ENCODE peak calls at places on chromosomes 13 and 19, in seven cellular contexts. F is T follicular helper cell; J is pulmonary artery endothelial cell; H is mucosa of gallbladder; M is stimulated activated CD4-positive, alpha-beta T cell treated with anti-CD3 and anti-CD28 coated beads, Interleukin-1b, Interleukin-23, amount 100 ng/mL, for 48 hours; C is endothelial cell of umbilical vein; B is stimulated activated naive CD4-positive, alpha-beta T cell. I is an unnamed sample.
A peak's percentile ranks its signal among the peaks of the same experiment; 100 is the strongest.

GRCh38 chr19:3661284-3662238 is 35.0 kb upstream of the CACTIN start:
- DNase-seq in C (no peak), B (no peak), F (no peak), J (no peak), H (no peak), M (no peak), I (no peak)

GRCh38 chr13:99740261-99740979 is 231.1 kb downstream of the ZIC5 start:
- DNase-seq in H (no peak), F (no peak), C (no peak), M (no peak), J (no peak), B (no peak), I (no peak)

GRCh38 chr13:23670793-23671192 is 100.6 kb downstream of the TNFRSF19 start:
- DNase-seq in M (no peak), H (no peak), B (no peak), C (no peak), F (no peak), J (no peak), I (no peak)

GRCh38 chr13:109275848-109276247 is 510.5 kb downstream of the IRS2 start:
- DNase-seq in M (no peak), F (no peak), H (peak; percentile 40), J (no peak), C (no peak), B (no peak), I (peak; percentile 73)

GRCh38 chr19:21256722-21257121 is 72.5 kb downstream of the ZNF708 start:
- DNase-seq in F (no peak), C (no peak), B (no peak), M (no peak), H (no peak), J (no peak), I (peak; percentile 69)

GRCh38 chr19:40193587-40193849 is 2.3 kb downstream of the MAP3K10 start:
- DNase-seq in H (no peak), M (no peak), F (no peak), C (no peak), J (no peak), B (no peak), I (no peak)

GRCh38 chr13:41213316-41213715 is 18.9 kb upstream of the KBTBD7 start:
- DNase-seq in M (no peak), F (no peak), H (no peak), J (no peak), B (no peak), C (no peak), I (no peak)

GRCh38 chr13:44160549-44161278 is 212.9 kb upstream of the SERP2 start:
- DNase-seq in H (no peak), C (no peak), F (no peak), B (no peak), J (no peak), M (no peak), I (peak; percentile 21)

GRCh38 chr19:56170261-56170660 is 5.5 kb upstream of the GALP start:
- DNase-seq in F (no peak), H (peak; percentile 31), C (no peak), J (no peak), B (no peak), M (no peak), I (peak; percentile 98)

GRCh38 chr19:6126335-6126974 is 9.0 kb upstream of the ACSBG2 start:
- DNase-seq in B (no peak), M (peak; percentile 7), H (no peak), J (peak; percentile 40), F (no peak), C (peak; percentile 75), I (peak; percentile 83)

GRCh38 chr19:43610493-43610892 is 1.4 kb upstream of the SRRM5 start:
- DNase-seq in M (no peak), C (no peak), F (no peak), H (no peak), B (no peak), J (no peak), I (no peak)

GRCh38 chr19:35030257-35031071 is at the start of gene SCN1B:
- DNase-seq in B (no peak), F (peak; percentile 24), H (peak; percentile 25), C (peak; percentile 51), M (peak; percentile 77), J (no peak), I (peak; percentile 79)

GRCh38 chr13:68304287-68304893 is 1074.3 kb upstream of the PCDH9 start:
- DNase-seq in B (no peak), H (no peak), F (no peak), M (no peak), J (no peak), C (peak; percentile 14), I (peak; percentile 49)

GRCh38 chr13:19088416-19088815 is 93.2 kb downstream of the TUBA3C start:
- DNase-seq in B (no peak), F (no peak), C (no peak), J (no peak), H (no peak), M (no peak), I (no peak)

GRCh38 chr13:36954542-36954941 is 34.5 kb upstream of the SMAD9 start:
- DNase-seq in B (no peak), C (peak; percentile 68), F (no peak), H (no peak), M (no peak), J (no peak), I (no peak)

GRCh38 chr19:51491586-51491985 is 10.0 kb downstream of the SIGLEC12 start:
- DNase-seq in C (no peak), B (no peak), F (no peak), J (no peak), M (no peak), H (no peak), I (no peak)

GRCh38 chr13:40406405-40407138 is 259.9 kb downstream of the FOXO1 start:
- DNase-seq in F (no peak), J (peak; percentile 41), C (peak; percentile 35), H (no peak), B (no peak), M (no peak), I (peak; percentile 51)

GRCh38 chr13:99505814-99506269 is 4.6 kb downstream of the TM9SF2 start:
- DNase-seq in J (no peak), C (peak; percentile 72), M (no peak), H (no peak), F (no peak), B (no peak), I (peak; percentile 8)

GRCh38 chr19:51114087-51114714 is 6.0 kb upstream of the CTU1 start:
- DNase-seq in F (no peak), B (no peak), H (no peak), J (no peak), C (no peak), M (no peak), I (no peak)

GRCh38 chr19:35939307-35940077 is 3.3 kb downstream of the LRFN3 start:
- DNase-seq in B (no peak), M (no peak), F (no peak), J (no peak), C (no peak), H (no peak), I (no peak)

GRCh38 chr13:51258612-51259358 is 36.6 kb downstream of the FAM124A start:
- DNase-seq in J (no peak), M (no peak), F (no peak), C (no peak), B (no peak), H (no peak), I (no peak)

GRCh38 chr13:114118086-114118762 is 14.2 kb downstream of the RASA3 start:
- DNase-seq in M (no peak), C (no peak), H (no peak), B (no peak), J (no peak), F (no peak), I (no peak)

GRCh38 chr13:99299545-99300341 is 7.5 kb downstream of the GPR183 start:
- DNase-seq in J (no peak), M (no peak), B (no peak), H (no peak), F (no peak), C (no peak), I (no peak)

GRCh38 chr13:40477623-40478608 is 188.5 kb downstream of the FOXO1 start:
- DNase-seq in B (no peak), H (no peak), M (no peak), F (no peak), J (peak; percentile 86), C (peak; percentile 94), I (no peak)

GRCh38 chr19:33066543-33066942 is 1.9 kb upstream of the RHPN2 start:
- DNase-seq in C (no peak), B (no peak), F (no peak), J (no peak), M (no peak), H (no peak), I (no peak)

GRCh38 chr13:49097374-49097773 is 121.7 kb downstream of the FNDC3A start:
- DNase-seq in H (no peak), B (no peak), M (no peak), J (no peak), C (peak; percentile 42), F (no peak), I (peak; percentile 91)

GRCh38 chr13:38707433-38707832 is 20.6 kb downstream of the FREM2 start:
- DNase-seq in C (no peak), H (no peak), F (no peak), J (no peak), B (no peak), M (no peak), I (no peak)

GRCh38 chr19:45591004-45591637 is 6.5 kb upstream of the OPA3 start:
- DNase-seq in H (peak; percentile 49), M (peak; percentile 50), J (no peak), B (no peak), C (no peak), F (no peak), I (peak; percentile 70)

I was measured in epithelial cell of esophagus.